ENCODE peak calls at places on chromosomes 1 and 21, in eight cellular contexts. D is heart left ventricle; A is pancreas; W is uterus; N is SJSA1; I is AG04450; X is PC-3; Q is CD8-positive, alpha-beta T cell. F is an unnamed sample.

GRCh38 chr1:117658676-117659075 is 52.8 kb downstream of the TENT5C start:
- DNase-seq in Q (peak; percentile 79), W (no peak), I (no peak), D (no peak), N (no peak), X (no peak), A (no peak), F (no peak)

GRCh38 chr1:64472805-64473204 is 2.9 kb downstream of the CACHD1 start:
- DNase-seq in X (no peak), I (no peak), N (no peak), A (no peak), W (no peak), Q (no peak), D (no peak), F (no peak)

GRCh38 chr1:58870298-58870676 is 86.4 kb upstream of the JUN start:
- DNase-seq in A (no peak), Q (no peak), D (no peak), I (no peak), W (no peak), N (no peak), X (peak; percentile 38), F (no peak)

GRCh38 chr1:187685338-187685737 is 856.6 kb downstream of the PLA2G4A start:
- DNase-seq in X (peak; percentile 42), A (no peak), Q (no peak), D (no peak), I (peak; percentile 48), W (no peak), N (no peak), F (no peak)

GRCh38 chr1:162056043-162056442 is 13.4 kb upstream of the NOS1AP start:
- DNase-seq in W (peak; percentile 58), D (peak; percentile 62), I (peak; percentile 23), X (peak; percentile 89), N (peak; percentile 53), Q (peak; percentile 56), A (peak; percentile 49), F (no peak)

GRCh38 chr1:8122477-8123407 is 96.6 kb upstream of the ERRFI1 start:
- DNase-seq in A (no peak), X (peak; percentile 14), Q (no peak), D (no peak), N (peak; percentile 57), I (no peak), W (peak; percentile 85), F (no peak)

GRCh38 chr1:158002022-158002629 is 8.7 kb downstream of the KIRREL1 start:
- DNase-seq in I (no peak), D (no peak), Q (no peak), A (no peak), W (no peak), N (peak; percentile 53), X (no peak), F (no peak)

GRCh38 chr1:165352442-165353293 is 3.8 kb downstream of the LMX1A start:
- DNase-seq in N (no peak), X (no peak), W (no peak), Q (no peak), D (no peak), I (no peak), A (no peak), F (no peak)

GRCh38 chr1:183783342-183783741 is 21.6 kb upstream of the RGL1 start:
- DNase-seq in Q (no peak), I (no peak), X (peak; percentile 46), W (no peak), D (no peak), N (no peak), A (no peak), F (no peak)

GRCh38 chr1:19430121-19431068 is 54.9 kb downstream of the CAPZB start:
- DNase-seq in Q (no peak), N (peak; percentile 49), A (no peak), D (no peak), I (no peak), X (peak; percentile 88), W (no peak), F (no peak)

GRCh38 chr1:84698718-84699117 is 8.5 kb upstream of the SSX2IP start:
- DNase-seq in Q (no peak), D (no peak), I (peak; percentile 59), W (no peak), X (peak; percentile 90), N (peak; percentile 75), A (no peak), F (peak; percentile 34)

GRCh38 chr1:83016354-83016753 is 982.6 kb downstream of the TTLL7 start:
- DNase-seq in W (no peak), N (no peak), D (no peak), Q (no peak), X (no peak), A (no peak), I (no peak), F (no peak)
- H3K27ac ChIP-seq in W (no peak overlapping the region), N (no peak overlapping the region), D (no peak overlapping the region), Q (no peak overlapping the region), X (no peak overlapping the region), A (no peak overlapping the region), I (no peak overlapping the region), F (no peak overlapping the region)

GRCh38 chr1:41618066-41618825 is 133.8 kb upstream of the EDN2 start:
- DNase-seq in Q (no peak), D (peak; percentile 91), N (no peak), A (peak; percentile 82), X (no peak), W (peak; percentile 68), I (no peak), F (no peak)

GRCh38 chr1:41621256-41621655 is 136.8 kb upstream of the EDN2 start:
- DNase-seq in W (no peak), Q (peak; percentile 4), N (no peak), I (no peak), A (no peak), X (no peak), D (no peak), F (no peak)

GRCh38 chr1:41618871-41619270 is 134.4 kb upstream of the EDN2 start:
- DNase-seq in X (no peak), I (no peak), A (no peak), D (no peak), N (no peak), W (no peak), Q (peak; percentile 13), F (no peak)

GRCh38 chr1:41620365-41621169 is 136.1 kb upstream of the EDN2 start:
- DNase-seq in W (no peak), A (no peak), Q (peak; percentile 32), D (no peak), I (no peak), N (no peak), X (no peak), F (no peak)

DNA sequence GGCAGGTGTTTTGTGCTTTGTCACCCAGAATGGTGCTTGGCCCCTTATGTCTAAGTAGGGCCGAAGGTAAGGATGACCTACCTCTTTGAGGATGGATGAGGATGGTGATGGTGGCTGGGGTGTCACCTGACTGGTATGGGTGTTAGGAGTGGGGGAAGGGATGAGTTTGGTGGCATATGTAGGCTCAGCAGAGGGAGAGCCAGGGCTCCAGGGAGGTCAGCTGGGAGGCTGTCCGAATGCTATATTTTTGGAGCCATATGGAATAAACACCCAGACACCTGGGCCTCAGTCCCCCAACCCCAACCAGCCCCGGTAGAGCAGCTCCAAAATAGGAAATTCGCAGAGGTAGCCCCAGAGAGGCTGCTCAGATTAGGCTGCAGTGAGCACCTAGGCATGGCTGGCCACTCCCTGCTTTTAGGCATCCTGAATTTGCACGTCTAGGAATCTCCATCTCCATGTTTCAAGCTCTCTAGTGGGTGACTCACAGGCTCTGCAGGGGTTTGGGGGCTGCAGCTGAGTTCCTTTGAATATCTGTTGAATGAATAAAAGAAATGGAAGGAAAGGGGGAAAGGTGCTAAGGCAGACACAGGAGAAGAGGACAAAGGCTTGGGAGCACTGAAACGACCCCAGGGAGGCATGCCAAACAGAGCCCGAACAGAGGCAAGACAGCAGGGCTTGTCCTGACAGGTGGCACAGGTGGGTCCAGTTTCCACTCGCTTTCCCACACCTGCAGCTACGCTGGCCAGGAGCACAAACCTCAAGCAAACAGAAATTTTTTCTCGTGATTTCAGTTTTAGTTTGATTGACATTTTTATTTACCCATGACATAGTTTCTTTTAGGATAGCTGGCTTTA is 135.3 kb upstream of the EDN2 start:
- DNase-seq in I (no peak), W (no peak), Q (no peak), X (no peak), N (no peak), A (no peak), D (no peak), F (no peak)
- H3K27ac ChIP-seq in I (no peak overlapping the region), W (no peak overlapping the region), Q (no peak overlapping the region), X (no peak overlapping the region), N (no peak overlapping the region), A (no peak overlapping the region), D (no peak overlapping the region), F (no peak overlapping the region)

GRCh38 chr1:89962024-89962741 is 32.7 kb upstream of the ZNF326 start:
- DNase-seq in D (no peak), W (no peak), N (peak; percentile 56), I (no peak), Q (no peak), X (no peak), A (no peak), F (no peak)

GRCh38 chr1:89971600-89971999 is 23.3 kb upstream of the ZNF326 start:
- DNase-seq in X (peak; percentile 43), D (no peak), A (no peak), N (no peak), Q (no peak), W (no peak), I (no peak), F (no peak)

GRCh38 chr1:89962742-89963075 is 32.2 kb upstream of the ZNF326 start:
- DNase-seq in D (no peak), I (no peak), A (no peak), W (no peak), X (no peak), Q (no peak), N (peak; percentile 25), F (no peak)

GRCh38 chr1:89965203-89965900 is 29.6 kb upstream of the ZNF326 start:
- DNase-seq in N (no peak), Q (no peak), A (no peak), I (no peak), D (no peak), X (no peak), W (no peak), F (no peak)

DNA sequence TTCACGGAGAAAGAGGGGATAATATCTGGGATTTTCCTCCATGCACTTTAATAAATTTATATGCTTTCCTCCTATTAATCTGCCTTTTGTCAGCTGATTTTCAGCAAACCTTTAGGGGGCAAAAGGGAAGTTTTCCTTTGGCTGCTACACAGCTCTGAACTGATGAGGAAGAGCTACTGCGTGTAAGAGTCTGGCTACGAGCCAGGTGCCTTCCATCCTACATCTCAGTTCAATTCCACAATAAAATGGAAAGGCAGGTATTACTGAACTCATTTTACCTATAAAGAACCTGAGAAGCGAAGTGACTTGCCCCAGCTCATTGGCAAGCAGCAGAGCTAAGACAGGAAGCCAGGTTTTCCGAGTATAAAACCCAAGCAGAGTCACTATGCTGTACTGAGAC is 28.2 kb upstream of the ZNF326 start:
- DNase-seq in Q (no peak), X (no peak), I (no peak), D (no peak), W (no peak), N (no peak), A (no peak), F (no peak)
- H3K27ac ChIP-seq in Q (no peak overlapping the region), X (no peak overlapping the region), I (no peak overlapping the region), D (no peak overlapping the region), W (no peak overlapping the region), N (no peak overlapping the region), A (no peak overlapping the region), F (no peak overlapping the region)

DNA sequence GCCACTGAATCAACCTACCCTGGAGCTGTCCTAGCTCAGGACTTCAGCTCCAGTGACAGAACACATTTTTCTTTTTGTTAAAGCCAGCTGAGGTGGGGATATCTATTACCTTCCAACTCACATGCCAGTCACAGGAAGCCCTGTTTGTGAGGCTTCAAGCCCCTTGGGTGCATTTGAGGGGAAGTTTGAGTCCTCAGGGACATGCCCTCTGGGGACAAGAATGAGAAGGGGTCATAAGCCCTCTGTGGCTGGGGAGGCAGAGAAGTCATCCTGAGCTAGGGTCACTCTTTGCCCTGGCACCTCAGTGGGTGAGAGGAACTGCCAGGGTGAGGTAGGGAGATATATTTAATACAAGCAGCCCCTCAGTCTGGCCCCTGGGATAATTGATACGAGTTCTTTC is 33.5 kb upstream of the CLDN14 start:
- DNase-seq in I (no peak), W (no peak), N (no peak), A (no peak), X (no peak), D (no peak), Q (no peak), F (no peak)
- H3K27ac ChIP-seq in I (no peak overlapping the region), W (no peak overlapping the region), N (no peak overlapping the region), A (no peak overlapping the region), X (no peak overlapping the region), D (no peak overlapping the region), Q (no peak overlapping the region), F (no peak overlapping the region)

F was measured in epithelial cell of prostate.